ENCODE peak calls at places on chromosomes 13 and 19, in nine cellular contexts. E is AG04450, O is esophagus squamous epithelium, M is choroid plexus epithelial cell, Q is thyroid gland, T is dorsolateral prefrontal cortex, X is tibial artery, J is upper lobe of left lung, K is cardiac fibroblast. I is an unnamed sample.

GRCh38 chr19:7534531-7534980 is 961 bp upstream of the PNPLA6 start:
- DNase-seq in E (peak), O (no peak), M (peak), Q (peak), T (peak), X (peak), J (no peak), K (peak), I (no peak)

GRCh38 chr13:28477709-28477973 is 17.3 kb downstream of the FLT1 start:
- DNase-seq in E (no peak), O (no peak), M (no peak), Q (no peak), T (no peak), X (no peak), J (no peak), K (no peak), I (no peak)

GRCh38 chr19:34253711-34254551 is 423 bp upstream of the GARRE1 start:
- DNase-seq in E (no peak), O (peak), M (peak), Q (peak), T (peak), X (peak), J (peak), K (no peak), I (peak)

GRCh38 chr13:39347926-39348901 is 254.8 kb downstream of the LHFPL6 start:
- DNase-seq in E (no peak), O (no peak), M (peak), Q (peak), T (no peak), X (no peak), J (no peak), K (no peak), I (no peak)

GRCh38 chr13:112066624-112067004 is 335 bp upstream of the SOX1 start:
- DNase-seq in E (no peak), O (no peak), M (no peak), Q (no peak), T (peak), X (no peak), J (peak), K (no peak), I (no peak)

GRCh38 chr19:850221-850978 is 1.7 kb upstream of the ELANE start:
- DNase-seq in E (peak), O (no peak), M (peak), Q (peak), T (no peak), X (peak), J (peak), K (peak), I (no peak)

GRCh38 chr19:18291590-18292459 is 10.4 kb upstream of the JUND start:
- DNase-seq in E (no peak), O (peak), M (peak), Q (peak), T (peak), X (peak), J (peak), K (peak), I (no peak)

GRCh38 chr19:15180451-15181390 is 20.1 kb downstream of the NOTCH3 start:
- DNase-seq in E (no peak), O (no peak), M (no peak), Q (no peak), T (no peak), X (no peak), J (peak), K (no peak), I (no peak)

GRCh38 chr19:12657966-12658365 is 8.6 kb downstream of the MAN2B1 start:
- DNase-seq in E (no peak), O (no peak), M (no peak), Q (no peak), T (no peak), X (no peak), J (peak), K (no peak), I (no peak)

DNA sequence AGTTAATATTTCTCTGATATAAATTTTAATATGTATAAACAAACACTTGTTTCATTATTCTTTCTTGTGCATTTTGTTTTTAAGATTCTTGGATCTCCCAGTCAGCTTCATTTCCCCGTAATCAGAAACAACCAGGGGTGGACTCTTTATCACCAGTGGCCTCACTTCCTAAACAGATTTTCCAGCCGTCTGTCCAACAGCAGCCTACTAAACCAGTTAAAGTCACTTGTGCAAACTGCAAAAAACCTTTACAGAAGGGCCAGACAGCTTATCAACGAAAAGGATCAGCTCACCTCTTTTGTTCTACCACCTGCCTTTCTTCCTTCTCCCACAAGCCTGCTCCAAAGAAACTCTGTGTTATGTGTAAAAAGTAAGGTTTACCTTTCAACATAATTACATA is 44.2 kb downstream of the ZMYM2 start:
- DNase-seq in E (no peak), O (no peak), M (no peak), Q (no peak), T (no peak), X (no peak), J (no peak), K (no peak), I (no peak)
- TF ChIP-seq CTCF in E (no peak), O (no peak), M (no peak), Q (no peak), T (no peak), X (no peak), J (no peak), K (no peak), I (no peak)

GRCh38 chr19:4084547-4084877 is 17.8 kb upstream of the ZBTB7A start:
- DNase-seq in E (no peak), O (no peak), M (no peak), Q (no peak), T (no peak), X (no peak), J (peak), K (no peak), I (no peak)
- TF ChIP-seq CTCF in E (no peak), O (no peak), M (no peak), Q (no peak), T (no peak), X (no peak), J (no peak), K (no peak), I (no peak)

GRCh38 chr19:35657904-35658700 is 8.2 kb upstream of the UPK1A start:
- DNase-seq in E (no peak), O (no peak), M (no peak), Q (no peak), T (no peak), X (no peak), J (no peak), K (no peak), I (no peak)
- TF ChIP-seq CTCF in E (peak), O (no peak), M (peak), Q (no peak), T (no peak), X (no peak), J (no peak), K (peak), I (no peak)

DNA sequence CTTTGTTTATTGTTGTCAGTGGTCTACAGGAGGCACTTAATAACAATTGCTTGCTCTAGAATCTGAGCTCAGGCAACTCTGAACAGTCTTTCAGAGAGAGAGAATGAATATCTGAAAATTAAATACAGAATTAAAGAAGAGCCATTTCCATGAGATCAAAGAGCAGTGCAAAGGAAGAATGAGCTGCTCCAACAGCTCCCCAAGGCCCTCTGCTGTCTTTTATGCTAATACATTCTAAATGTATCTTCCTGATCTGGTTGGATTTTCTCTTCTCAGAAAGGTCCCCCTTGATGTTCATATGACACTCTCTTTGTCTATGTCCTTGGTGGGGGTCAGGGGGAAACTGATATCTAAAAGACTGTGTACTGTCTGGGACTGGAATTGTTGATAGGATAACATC is 1029.6 kb downstream of the PCDH9 start:
- DNase-seq in E (no peak), O (no peak), M (peak), Q (no peak), T (no peak), X (no peak), J (no peak), K (peak), I (no peak)
- TF ChIP-seq CTCF in E (no peak), O (no peak), M (peak), Q (no peak), T (no peak), X (no peak), J (no peak), K (peak), I (no peak)

GRCh38 chr19:38361633-38362075 is 12.7 kb upstream of the PSMD8 start:
- DNase-seq in E (no peak), O (peak), M (peak), Q (peak), T (peak), X (peak), J (peak), K (peak), I (peak)
- TF ChIP-seq CTCF in E (peak), O (no peak), M (peak), Q (peak), T (no peak), X (peak), J (no peak), K (peak), I (peak)

GRCh38 chr13:73040479-73040878 is 18.3 kb upstream of the KLF5 start:
- DNase-seq in E (no peak), O (no peak), M (no peak), Q (no peak), T (no peak), X (no peak), J (no peak), K (no peak), I (no peak)

GRCh38 chr13:73038064-73038463 is 20.7 kb upstream of the KLF5 start:
- DNase-seq in E (no peak), O (no peak), M (no peak), Q (no peak), T (no peak), X (no peak), J (no peak), K (no peak), I (no peak)

GRCh38 chr13:73036566-73036965 is 22.2 kb upstream of the KLF5 start:
- DNase-seq in E (no peak), O (no peak), M (no peak), Q (no peak), T (no peak), X (no peak), J (no peak), K (no peak), I (no peak)

GRCh38 chr13:73040968-73041580 is 17.7 kb upstream of the KLF5 start:
- DNase-seq in E (no peak), O (no peak), M (no peak), Q (no peak), T (no peak), X (no peak), J (no peak), K (no peak), I (no peak)

DNA sequence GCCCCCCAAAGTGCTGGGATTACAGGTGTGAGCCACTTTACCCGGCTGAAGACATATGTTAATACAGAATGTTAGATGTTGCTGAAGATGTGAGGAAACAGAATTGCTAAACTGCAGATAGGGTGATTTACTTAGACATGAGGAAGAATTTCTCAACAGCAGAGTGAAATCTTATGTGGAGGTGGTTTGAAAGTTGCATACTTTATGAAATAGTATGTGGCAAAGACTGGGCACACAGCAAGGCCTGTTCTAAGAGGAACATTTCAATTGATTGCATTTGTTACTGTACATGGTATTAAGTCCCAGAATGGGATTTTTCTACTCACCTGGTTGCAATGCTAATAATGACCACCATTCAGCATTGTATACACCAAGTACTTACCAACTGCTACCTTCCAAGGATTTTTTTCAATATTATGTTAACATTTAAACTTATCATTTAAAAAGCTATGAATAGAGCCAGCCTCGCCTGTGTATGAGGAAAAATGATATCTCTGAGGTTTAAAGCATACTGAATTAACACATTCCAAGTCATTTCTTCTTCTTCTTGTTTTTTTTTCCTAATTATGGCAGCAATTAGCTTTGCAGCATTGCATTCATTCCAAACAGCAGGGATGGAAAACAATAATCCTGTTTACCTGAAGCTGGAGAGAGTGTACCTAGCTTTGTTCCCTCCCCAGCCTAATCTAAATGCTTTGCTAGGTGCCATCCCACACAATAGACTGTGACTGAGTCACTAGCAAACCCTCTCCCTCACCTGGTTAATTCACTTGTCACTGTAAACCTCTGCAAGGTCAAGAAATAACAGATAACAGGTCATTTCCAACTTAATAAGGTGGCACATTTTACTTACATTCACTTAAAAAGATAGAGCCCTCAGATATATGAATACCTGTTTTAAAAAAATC is 19.4 kb upstream of the KLF5 start:
- DNase-seq in E (no peak), O (no peak), M (no peak), Q (no peak), T (no peak), X (no peak), J (no peak), K (no peak), I (no peak)
- TF ChIP-seq CTCF in E (no peak), O (no peak), M (no peak), Q (no peak), T (no peak), X (no peak), J (no peak), K (no peak), I (no peak)

GRCh38 chr19:48844472-48844871 is 8.2 kb upstream of the HSD17B14 start:
- DNase-seq in E (peak), O (no peak), M (peak), Q (no peak), T (no peak), X (no peak), J (no peak), K (peak), I (no peak)
- TF ChIP-seq CTCF in E (peak), O (no peak), M (peak), Q (no peak), T (no peak), X (peak), J (no peak), K (peak), I (no peak)

I was measured in progenitor cell of endocrine pancreas.